ENCODE peak calls at places on chromosome 20, in seven cellular contexts. C, M, L, S, W, B and I are unnamed samples.
A peak's percentile ranks its signal among the peaks of the same experiment; 100 is the strongest.

GRCh38 chr20:36214684-36215256 is 21.5 kb upstream of the AAR2 start:
- DNase-seq in L (peak; percentile 9), C (peak; percentile 51), M (no peak), B (peak; percentile 69), W (no peak), S (peak; percentile 49), I (no peak)

GRCh38 chr20:36336204-36336603 is 30.1 kb downstream of the DLGAP4 start:
- DNase-seq in C (no peak), M (no peak), W (no peak), B (no peak), S (no peak), L (no peak), I (no peak)

GRCh38 chr20:24677626-24678328 is 208.3 kb downstream of the SYNDIG1 start:
- DNase-seq in S (no peak), B (no peak), C (no peak), L (no peak), M (no peak), W (peak; percentile 41), I (peak; percentile 48)

GRCh38 chr20:47711046-47711752 is 74.1 kb downstream of the SULF2 start:
- DNase-seq in C (no peak), B (no peak), L (no peak), W (peak; percentile 39), M (no peak), S (no peak), I (no peak)

GRCh38 chr20:38143646-38144554 is 21.2 kb downstream of the TGM2 start:
- DNase-seq in L (peak; percentile 91), M (no peak), C (peak; percentile 97), W (peak; percentile 94), S (peak; percentile 70), B (no peak), I (no peak)

GRCh38 chr20:46446851-46447250 is 40.4 kb upstream of the ELMO2 start:
- DNase-seq in S (no peak), C (no peak), M (no peak), B (no peak), W (no peak), L (no peak), I (no peak)

GRCh38 chr20:36646678-36647077 is 682 bp upstream of the SLA2 start:
- DNase-seq in S (no peak), M (no peak), C (peak; percentile 9), B (no peak), W (no peak), L (no peak), I (no peak)

GRCh38 chr20:52975024-52975732 is 3.0 kb downstream of the TSHZ2 start:
- DNase-seq in S (peak; percentile 50), W (no peak), L (no peak), C (no peak), B (no peak), M (no peak), I (no peak)

GRCh38 chr20:45934046-45934586 is 367 bp upstream of the PCIF1 start:
- DNase-seq in W (peak; percentile 93), B (peak; percentile 73), L (no peak), S (peak; percentile 67), C (no peak), M (peak; percentile 68), I (no peak)

GRCh38 chr20:48828734-48829460 is 1.1 kb upstream of the PREX1 start:
- DNase-seq in B (no peak), W (no peak), S (no peak), L (no peak), C (no peak), M (no peak), I (no peak)

GRCh38 chr20:62652051-62652893 is 10.0 kb downstream of the SLCO4A1 start:
- DNase-seq in B (peak; percentile 93), C (peak; percentile 99), L (peak; percentile 98), S (peak; percentile 100), M (peak; percentile 88), W (peak; percentile 98), I (no peak)

GRCh38 chr20:31710423-31711250 is 12.0 kb downstream of the BCL2L1 start:
- DNase-seq in B (no peak), S (no peak), M (peak; percentile 61), W (no peak), C (peak; percentile 96), L (no peak), I (no peak)

GRCh38 chr20:9460518-9460917 is 53.9 kb upstream of the LAMP5 start:
- DNase-seq in B (no peak), L (peak; percentile 42), M (no peak), C (peak; percentile 72), S (peak; percentile 44), W (no peak), I (no peak)

GRCh38 chr20:64176548-64177419 is 12.5 kb downstream of the MYT1 start:
- DNase-seq in S (no peak), M (no peak), W (peak; percentile 43), B (no peak), C (no peak), L (no peak), I (no peak)

GRCh38 chr20:56778765-56779195 is 149.7 kb downstream of the TFAP2C start:
- DNase-seq in L (peak; percentile 48), C (peak; percentile 32), M (no peak), S (peak; percentile 85), W (no peak), B (no peak), I (no peak)

GRCh38 chr20:19923762-19924161 is 93.4 kb upstream of the NAA20 start:
- DNase-seq in B (no peak), C (no peak), S (no peak), L (no peak), M (no peak), W (no peak), I (no peak)

GRCh38 chr20:37948956-37949355 is 46.0 kb downstream of the VSTM2L start:
- DNase-seq in S (no peak), M (peak; percentile 5), B (no peak), W (no peak), C (no peak), L (no peak), I (no peak)

GRCh38 chr20:51532577-51533191 is 9.8 kb downstream of the NFATC2 start:
- DNase-seq in C (no peak), L (peak; percentile 40), B (no peak), W (no peak), M (no peak), S (peak; percentile 14), I (no peak)

GRCh38 chr20:63536241-63536977 is 767 bp downstream of the PTK6 start:
- DNase-seq in M (no peak), C (peak; percentile 41), W (peak; percentile 85), B (no peak), L (no peak), S (peak; percentile 26), I (no peak)

GRCh38 chr20:20593447-20594170 is 118.8 kb downstream of the RALGAPA2 start:
- DNase-seq in B (peak; percentile 53), W (no peak), S (peak; percentile 56), C (peak; percentile 46), M (no peak), L (peak; percentile 63), I (no peak)

DNA sequence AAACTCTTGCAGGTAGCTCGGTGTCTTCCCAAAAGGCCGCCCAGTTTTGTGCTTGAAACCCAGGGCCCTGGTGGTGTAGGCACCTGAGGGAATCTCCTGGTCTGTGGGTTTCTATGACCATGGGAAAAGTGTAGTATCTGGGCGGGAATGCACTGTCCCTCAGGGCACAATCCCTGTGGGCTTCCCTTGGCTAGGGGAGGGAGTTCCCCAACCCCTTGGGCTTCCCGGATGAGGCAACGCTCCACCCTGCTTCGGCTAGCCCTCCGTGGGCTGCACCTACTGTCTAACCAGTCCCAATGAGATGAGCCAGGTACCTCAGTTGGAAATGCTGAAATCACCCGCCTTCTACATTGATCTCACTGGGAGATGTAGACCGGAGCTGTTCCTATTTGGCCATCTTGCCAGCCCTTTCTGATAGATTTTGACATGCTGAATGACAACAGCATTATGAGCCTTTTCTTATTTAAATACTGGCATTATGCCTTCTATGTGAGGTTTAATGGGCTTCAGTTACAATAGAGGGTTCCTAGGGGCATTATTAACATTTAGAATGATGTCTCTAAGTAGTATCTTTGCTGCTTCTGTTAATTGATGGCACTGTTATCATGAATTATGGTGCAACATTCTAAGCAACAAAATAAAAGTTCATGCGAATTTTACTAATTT is 133.7 kb upstream of the FLRT3 start:
- DNase-seq in L (no peak), M (no peak), W (no peak), C (no peak), B (no peak), S (no peak), I (no peak)
- TF ChIP-seq CTCF in L (no peak), M (no peak), W (no peak), C (no peak), B (no peak), S (no peak), I (no peak)

GRCh38 chr20:17691758-17692157 is 8.0 kb upstream of the BANF2 start:
- DNase-seq in M (no peak), S (no peak), L (no peak), B (no peak), C (no peak), W (no peak), I (no peak)

GRCh38 chr20:17688965-17689364 is 6.9 kb upstream of the RRBP1 start:
- DNase-seq in L (no peak), C (no peak), B (no peak), M (no peak), S (no peak), W (no peak), I (no peak)

GRCh38 chr20:17687800-17688199 is 5.8 kb upstream of the RRBP1 start:
- DNase-seq in W (no peak), S (no peak), L (no peak), B (no peak), M (no peak), C (no peak), I (no peak)

GRCh38 chr20:17693534-17694001 is 6.2 kb upstream of the BANF2 start:
- DNase-seq in W (no peak), B (no peak), S (no peak), M (no peak), C (no peak), L (no peak), I (peak; percentile 44)

GRCh38 chr20:17690144-17690543 is 8.1 kb upstream of the RRBP1 start:
- DNase-seq in B (no peak), C (no peak), L (no peak), M (no peak), W (no peak), S (no peak), I (no peak)
- TF ChIP-seq CTCF in B (no peak), C (no peak), L (no peak), M (no peak), W (no peak), S (no peak), I (no peak)

GRCh38 chr20:6792789-6793188 is 25.3 kb downstream of the BMP2 start:
- DNase-seq in B (no peak), M (no peak), W (no peak), C (no peak), S (no peak), L (no peak), I (no peak)
- TF ChIP-seq CTCF in B (no peak), M (no peak), W (no peak), C (no peak), S (no peak), L (no peak), I (no peak)

DNA sequence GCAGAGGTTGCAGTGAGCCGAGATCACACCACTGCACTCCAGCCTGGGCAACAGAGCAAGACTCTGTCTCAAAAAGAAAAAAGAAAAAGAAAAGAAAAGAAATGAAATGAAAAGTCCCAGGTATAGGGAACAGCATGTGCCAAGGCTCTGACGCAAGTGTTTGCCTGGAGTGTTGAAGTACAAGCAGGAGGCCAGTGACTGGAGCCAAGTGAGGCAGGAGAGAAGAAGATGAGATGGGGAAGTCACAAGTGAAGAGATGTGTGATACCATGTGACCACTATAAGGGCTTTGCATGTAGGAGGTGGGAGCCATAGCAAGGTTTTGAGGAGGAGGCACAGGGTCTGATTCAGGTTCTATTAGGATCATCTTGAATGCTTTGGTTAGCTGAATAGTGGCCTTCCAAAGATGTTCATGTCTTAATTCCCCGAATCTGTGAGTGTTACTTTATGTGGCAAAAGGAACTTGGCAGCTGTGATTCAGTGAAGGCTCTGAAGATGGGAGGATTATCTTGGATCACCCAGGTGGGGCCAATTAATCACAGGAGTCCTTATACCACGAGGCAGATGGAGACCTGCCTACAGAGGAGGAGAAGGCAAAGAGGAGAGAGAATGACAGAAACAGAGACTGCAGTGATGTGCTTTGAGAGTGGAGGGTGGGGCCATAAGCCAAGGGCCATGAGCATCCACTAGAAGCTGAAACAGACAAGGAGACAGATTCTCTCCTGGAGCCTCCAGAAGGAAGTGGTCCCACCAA is 91.1 kb upstream of the PTPN1 start:
- DNase-seq in C (peak; percentile 57), S (no peak), W (no peak), B (no peak), L (no peak), M (peak; percentile 54), I (no peak)
- TF ChIP-seq CTCF in C (no peak), S (no peak), W (no peak), B (no peak), L (no peak), M (no peak), I (no peak)